ENCODE peak calls at places on chromosomes 4 and X, in seven cellular contexts. B, R, I, N, Y, P and X are unnamed samples.

GRCh38 chr4:173747537-173748257 is 217.7 kb upstream of the HAND2 start:
- DNase-seq in B (no peak), R (no peak), I (no peak), N (no peak), Y (no peak), P (no peak), X (no peak)

GRCh38 chr4:80307774-80308465 is 27.6 kb upstream of the CFAP299 start:
- DNase-seq in B (no peak), R (peak; percentile 87), I (no peak), N (peak; percentile 79), Y (peak; percentile 81), P (no peak), X (no peak)

GRCh38 chr4:5198586-5198985 is 147.3 kb downstream of the STK32B start:
- DNase-seq in B (no peak), R (no peak), I (no peak), N (no peak), Y (peak; percentile 74), P (no peak), X (no peak)

GRCh38 chr4:82718067-82718935 is 80.3 kb downstream of the SCD5 start:
- DNase-seq in B (no peak), R (no peak), I (no peak), N (no peak), Y (no peak), P (no peak), X (no peak)

GRCh38 chr4:101393256-101393655 is 45.9 kb upstream of the PPP3CA start:
- DNase-seq in B (no peak), R (no peak), I (no peak), N (peak; percentile 65), Y (no peak), P (no peak), X (no peak)

GRCh38 chrX:103446665-103447302 is 70.4 kb downstream of the BEX3 start:
- DNase-seq in B (no peak), R (no peak), I (no peak), N (peak; percentile 32), Y (no peak), P (no peak), X (no peak)

GRCh38 chr4:116501954-116502353 is 583.4 kb downstream of the TRAM1L1 start:
- DNase-seq in B (no peak), R (no peak), I (no peak), N (no peak), Y (no peak), P (no peak), X (no peak)

GRCh38 chrX:101550825-101551767 is 749 bp downstream of the ARMCX1 start:
- DNase-seq in B (peak; percentile 32), R (no peak), I (no peak), N (peak; percentile 20), Y (peak; percentile 1), P (no peak), X (peak; percentile 34)

GRCh38 chrX:154918060-154918483 is 31.9 kb downstream of the F8A1 start:
- DNase-seq in B (peak; percentile 47), R (peak; percentile 10), I (peak; percentile 51), N (peak; percentile 80), Y (peak; percentile 70), P (peak; percentile 0), X (peak; percentile 29)

GRCh38 chr4:3421470-3421869 is 20.3 kb upstream of the HGFAC start:
- DNase-seq in B (no peak), R (no peak), I (no peak), N (no peak), Y (no peak), P (no peak), X (no peak)

GRCh38 chrX:2680486-2681348 is 10.4 kb upstream of the CD99 start:
- DNase-seq in B (no peak), R (no peak), I (no peak), N (no peak), Y (no peak), P (no peak), X (no peak)

GRCh38 chr4:78320353-78320935 is 231.1 kb upstream of the ANXA3 start:
- DNase-seq in B (no peak), R (no peak), I (no peak), N (no peak), Y (no peak), P (no peak), X (no peak)

GRCh38 chr4:18369561-18369960 is 348.0 kb upstream of the LCORL start:
- DNase-seq in B (no peak), R (no peak), I (no peak), N (no peak), Y (no peak), P (no peak), X (no peak)

GRCh38 chr4:128354205-128354821 is 66.7 kb upstream of the PGRMC2 start:
- DNase-seq in B (peak; percentile 11), R (no peak), I (no peak), N (peak; percentile 97), Y (peak; percentile 4), P (no peak), X (no peak)

GRCh38 chr4:123651127-123651526 is 254.5 kb downstream of the SPRY1 start:
- DNase-seq in B (no peak), R (no peak), I (no peak), N (no peak), Y (peak; percentile 38), P (no peak), X (no peak)

GRCh38 chr4:54539500-54540029 is 118.2 kb upstream of the KIT start:
- DNase-seq in B (peak; percentile 71), R (no peak), I (no peak), N (peak; percentile 46), Y (peak; percentile 68), P (no peak), X (peak; percentile 69)

GRCh38 chr4:119946359-119946758 is 120.3 kb downstream of the MAD2L1 start:
- DNase-seq in B (no peak), R (no peak), I (no peak), N (peak; percentile 39), Y (no peak), P (no peak), X (no peak)

GRCh38 chr4:48706741-48707140 is 73.3 kb downstream of the FRYL start:
- DNase-seq in B (no peak), R (no peak), I (no peak), N (no peak), Y (no peak), P (no peak), X (no peak)

GRCh38 chrX:130125090-130125489 is 14.8 kb upstream of the ELF4 start:
- DNase-seq in B (no peak), R (no peak), I (no peak), N (no peak), Y (no peak), P (no peak), X (no peak)

GRCh38 chrX:116204947-116205346 is 34.4 kb downstream of the AGTR2 start:
- DNase-seq in B (peak; percentile 5), R (peak; percentile 27), I (no peak), N (no peak), Y (peak; percentile 23), P (no peak), X (no peak)

GRCh38 chr4:123127218-123127617 is 204.8 kb upstream of the NUDT6 start:
- DNase-seq in B (no peak), R (no peak), I (no peak), N (peak; percentile 42), Y (peak; percentile 18), P (no peak), X (no peak)

GRCh38 chrX:40908857-40909475 is 173.6 kb upstream of the MED14 start:
- DNase-seq in B (no peak), R (no peak), I (no peak), N (peak; percentile 73), Y (no peak), P (no peak), X (no peak)

GRCh38 chrX:138775501-138775900 is 64.0 kb upstream of the FGF13 start:
- DNase-seq in B (no peak), R (no peak), I (no peak), N (peak; percentile 21), Y (peak; percentile 34), P (no peak), X (no peak)

GRCh38 chrX:40012800-40013682 is 84.7 kb downstream of the BCOR start:
- DNase-seq in B (no peak), R (peak; percentile 53), I (peak; percentile 61), N (peak; percentile 35), Y (peak; percentile 67), P (no peak), X (no peak)